ENCODE peak calls at places on chromosomes 4 and X, in four cellular contexts. M, I, R and G are unnamed samples.

GRCh38 chr4:95044204-95044848 is 286.6 kb downstream of the BMPR1B start:
- DNase-seq in M (no peak), I (no peak), R (no peak), G (no peak)

GRCh38 chr4:44916406-44916805 is 190.1 kb upstream of the GNPDA2 start:
- DNase-seq in M (no peak), I (no peak), R (no peak), G (no peak)

GRCh38 chr4:116244771-116245170 is 840.6 kb downstream of the TRAM1L1 start:
- DNase-seq in M (no peak), I (no peak), R (no peak), G (no peak)

GRCh38 chr4:73520821-73521220 is 39.3 kb downstream of the AFM start:
- DNase-seq in M (no peak), I (no peak), R (no peak), G (no peak)

GRCh38 chr4:138671106-138671505 is 344.5 kb upstream of the NOCT start:
- DNase-seq in M (no peak), I (no peak), R (no peak), G (no peak)

GRCh38 chrX:9670136-9670905 is 95.3 kb downstream of the GPR143 start:
- DNase-seq in M (no peak), I (no peak), R (peak; percentile 26), G (no peak)

GRCh38 chrX:102651242-102651967 is at the start of gene GPRASP1:
- DNase-seq in M (no peak), I (peak; percentile 72), R (no peak), G (no peak)

GRCh38 chr4:8722556-8722955 is 130.0 kb downstream of the CPZ start:
- DNase-seq in M (no peak), I (no peak), R (no peak), G (no peak)

GRCh38 chr4:91116861-91117260 is 989.7 kb downstream of the CCSER1 start:
- DNase-seq in M (no peak), I (peak; percentile 15), R (no peak), G (peak; percentile 12)

GRCh38 chrX:15686818-15687685 is 22.4 kb upstream of the CLTRN start:
- DNase-seq in M (peak; percentile 46), I (peak; percentile 63), R (peak; percentile 54), G (peak; percentile 8)

GRCh38 chr4:183154701-183155391 is 55.8 kb downstream of the WWC2 start:
- DNase-seq in M (peak; percentile 96), I (no peak), R (no peak), G (no peak)

GRCh38 chr4:6324461-6324998 is 54.9 kb downstream of the WFS1 start:
- DNase-seq in M (no peak), I (no peak), R (no peak), G (no peak)
- TF ChIP-seq ELF1 in M (no peak), I (no peak), R (no peak), G (no peak)

DNA sequence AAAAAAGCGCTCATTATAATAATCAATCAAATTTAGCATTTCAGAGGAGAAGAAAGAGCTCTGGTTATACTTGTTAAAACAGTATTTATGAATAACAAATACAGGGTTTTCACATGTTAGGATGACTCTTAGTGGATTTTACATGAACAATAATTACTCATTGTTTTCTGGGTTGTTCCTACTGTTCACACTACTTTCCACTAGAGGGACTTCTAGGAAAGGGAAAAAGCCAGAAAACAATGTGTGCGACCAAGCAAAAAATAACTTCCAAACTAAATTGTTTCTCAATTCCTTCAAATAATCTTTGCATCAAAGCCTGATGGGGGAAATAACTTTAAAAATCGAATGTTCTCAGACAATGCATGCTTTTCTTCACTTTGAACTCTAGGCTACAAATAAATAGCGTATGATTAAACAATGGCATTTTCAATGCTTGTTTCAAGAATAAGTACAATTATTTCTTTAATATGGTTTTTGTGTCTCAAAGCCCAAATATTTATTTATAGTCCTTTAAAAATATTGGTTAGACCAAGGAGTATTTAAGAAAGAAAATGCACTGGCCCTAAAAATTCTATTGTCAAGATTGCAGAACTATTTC is 72.0 kb upstream of the ETNPPL start:
- DNase-seq in M (peak; percentile 23), I (peak; percentile 16), R (peak; percentile 20), G (peak; percentile 4)
- TF ChIP-seq ELF1 in M (no peak), I (no peak), R (no peak), G (no peak)

DNA sequence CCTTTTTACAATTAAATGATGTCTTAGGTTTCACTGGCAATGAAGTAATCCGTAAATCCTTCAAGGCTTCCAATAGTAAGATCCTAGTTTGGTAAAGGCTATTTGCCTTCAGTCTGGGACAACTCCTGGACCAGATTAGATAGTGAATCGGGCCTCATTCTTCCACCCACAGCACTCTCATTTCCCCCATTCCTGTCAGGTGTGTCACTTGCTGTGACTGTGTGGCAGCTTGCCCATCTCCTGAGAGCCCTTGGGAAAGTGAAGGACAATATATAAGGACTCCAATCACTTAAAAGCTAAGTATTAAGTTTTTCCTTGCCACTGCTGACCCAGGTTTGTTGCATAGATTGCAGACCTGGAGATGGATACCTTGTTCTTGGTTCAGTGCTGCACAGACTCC is 3.3 kb upstream of the GASK1B start:
- DNase-seq in M (no peak), I (no peak), R (no peak), G (peak; percentile 56)
- TF ChIP-seq ELF1 in M (no peak), I (no peak), R (no peak), G (no peak)

GRCh38 chr4:66855956-66856355 is 689.3 kb downstream of the CENPC start:
- DNase-seq in M (no peak), I (no peak), R (no peak), G (no peak)
- TF ChIP-seq ELF1 in M (no peak), I (no peak), R (no peak), G (no peak)

GRCh38 chrX:41732260-41732659 is 8.3 kb downstream of the GPR82 start:
- DNase-seq in M (no peak), I (no peak), R (no peak), G (no peak)

GRCh38 chrX:41730101-41730500 is 6.1 kb downstream of the GPR82 start:
- DNase-seq in M (no peak), I (no peak), R (no peak), G (no peak)

GRCh38 chrX:41734530-41734929 is 10.5 kb downstream of the GPR82 start:
- DNase-seq in M (peak; percentile 6), I (peak; percentile 27), R (peak; percentile 6), G (peak; percentile 2)

GRCh38 chrX:41737065-41737464 is 13.1 kb downstream of the GPR82 start:
- DNase-seq in M (no peak), I (no peak), R (peak; percentile 3), G (no peak)

DNA sequence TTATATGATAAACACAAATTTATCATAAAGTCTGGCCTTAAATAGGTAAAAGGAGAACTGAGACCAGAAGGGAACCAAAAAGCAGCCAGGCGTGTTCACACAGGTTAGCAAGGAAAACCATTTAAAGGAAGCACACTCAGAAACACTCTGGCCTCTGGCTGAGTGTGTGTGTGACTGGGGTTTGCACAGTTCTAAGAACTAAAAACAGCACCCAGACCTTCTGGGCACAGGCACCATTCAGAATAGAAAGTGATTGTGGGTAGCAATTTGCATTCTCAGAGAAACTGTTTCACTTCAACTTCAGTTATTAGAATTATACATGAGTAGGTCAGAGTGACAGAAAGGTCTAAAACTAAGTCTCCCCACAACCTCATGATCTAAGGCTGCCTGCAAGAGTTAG is 10.0 kb downstream of the GPR82 start:
- DNase-seq in M (no peak), I (no peak), R (no peak), G (no peak)
- TF ChIP-seq ELF1 in M (no peak), I (no peak), R (no peak), G (no peak)